ENCODE peak calls at places on chromosomes 7 and 10, in five cellular contexts. N is NCI-H2081 treated with DMSO at 0.1 percent for 48 hours, M is amniotic epithelial cell, H is GM03348, F is renal cortical epithelial cell. U is an unnamed sample.

GRCh38 chr7:51223505-51223904 is 93.1 kb downstream of the COBL start:
- DNase-seq in F (no peak), H (no peak), M (no peak), N (no peak), U (no peak)

GRCh38 chr7:16774986-16775385 is 21.4 kb downstream of the TSPAN13 start:
- DNase-seq in F (no peak), H (no peak), M (no peak), N (no peak), U (no peak)

GRCh38 chr10:5546891-5547683 is 22.3 kb downstream of the CALML3 start:
- DNase-seq in N (no peak), H (no peak), M (peak; percentile 25), F (peak; percentile 86), U (peak; percentile 51)

GRCh38 chr7:5598769-5599371 is 175.2 kb upstream of the TNRC18 start:
- DNase-seq in M (peak; percentile 55), F (no peak), H (peak; percentile 53), N (no peak), U (peak; percentile 63)

GRCh38 chr10:15791816-15792524 is 68.3 kb downstream of the MINDY3 start:
- DNase-seq in F (peak; percentile 70), N (no peak), H (peak; percentile 23), M (peak; percentile 49), U (no peak)

GRCh38 chr7:118059209-118059608 is 124.8 kb upstream of the LSM8 start:
- DNase-seq in H (no peak), F (peak; percentile 13), N (no peak), M (no peak), U (no peak)

GRCh38 chr7:77855371-77856083 is 57.0 kb downstream of the PHTF2 start:
- DNase-seq in N (no peak), H (no peak), F (no peak), M (peak; percentile 42), U (peak; percentile 65)

GRCh38 chr10:89032141-89032814 is 41.7 kb downstream of the FAS start:
- DNase-seq in M (peak; percentile 64), F (peak; percentile 99), N (no peak), H (peak; percentile 48), U (peak; percentile 61)

GRCh38 chr10:120432209-120432608 is 24.8 kb upstream of the PLPP4 start:
- DNase-seq in H (no peak), F (peak; percentile 50), N (no peak), M (no peak), U (no peak)

GRCh38 chr10:61904711-61905445 is 3.4 kb downstream of the ARID5B start:
- DNase-seq in H (peak; percentile 77), F (peak; percentile 89), M (peak; percentile 80), N (no peak), U (peak; percentile 67)

GRCh38 chr7:19674266-19674960 is 34.4 kb downstream of the POLR1F start:
- DNase-seq in F (no peak), H (peak; percentile 30), M (peak; percentile 59), N (no peak), U (no peak)

GRCh38 chr7:38374507-38374906 is 101.1 kb upstream of the TARP start:
- DNase-seq in N (no peak), H (peak; percentile 48), M (peak; percentile 13), F (peak; percentile 36), U (no peak)

GRCh38 chr7:42494199-42494710 is 257.2 kb upstream of the GLI3 start:
- DNase-seq in M (no peak), F (no peak), N (no peak), H (no peak), U (no peak)

U was measured in NCI-H226.